ENCODE peak calls at places on chromosome 17, in seven cellular contexts. K is tibial artery; V is CD8-positive, alpha-beta memory T cell; G is cardiac muscle cell; O is mesendoderm; B is neural progenitor cell; J is endothelial cell of umbilical vein. H is an unnamed sample. For H3K4me1, the result is how much of the 10 kb centered on the place peaks cover.

GRCh38 chr17:45338023-45338781 is 21.4 kb upstream of the MAP3K14 start:
- DNase-seq in K (peak), O (no peak), J (peak), G (peak), B (no peak), V (no peak), H (no peak)

GRCh38 chr17:67639555-67639954 is 78.2 kb upstream of the NOL11 start:
- DNase-seq in B (no peak), K (no peak), V (no peak), G (peak), O (no peak), J (no peak), H (no peak)

GRCh38 chr17:72725432-72726068 is 366.9 kb downstream of the SLC39A11 start:
- DNase-seq in B (peak), G (peak), V (peak), K (no peak), O (peak), J (peak), H (peak)

GRCh38 chr17:50079334-50080095 is 15.6 kb upstream of the PDK2 start:
- DNase-seq in K (peak), J (peak), V (no peak), O (peak), G (no peak), B (peak), H (no peak)

GRCh38 chr17:37490638-37491614 is 1.2 kb downstream of the DUSP14 start:
- DNase-seq in K (peak), V (no peak), B (peak), J (peak), O (peak), G (peak), H (no peak)

GRCh38 chr17:44956998-44957981 is 9.7 kb upstream of the KIF18B start:
- DNase-seq in J (no peak), B (no peak), O (no peak), K (no peak), G (no peak), V (no peak), H (no peak)

GRCh38 chr17:41254861-41255260 is 323 bp upstream of the KRTAP9-9 start:
- DNase-seq in B (no peak), V (no peak), G (no peak), J (peak), O (no peak), K (no peak), H (no peak)

GRCh38 chr17:37294888-37295287 is 80.9 kb upstream of the C17orf78 start:
- DNase-seq in V (no peak), B (peak), O (peak), G (no peak), K (no peak), J (peak), H (no peak)

GRCh38 chr17:18981642-18982424 is 22.7 kb downstream of the FAM83G start:
- DNase-seq in K (no peak), B (peak), O (peak), J (peak), G (peak), V (no peak), H (no peak)

GRCh38 chr17:7328840-7329359 is at the start of gene NEURL4:
- DNase-seq in V (no peak), K (peak), J (no peak), G (peak), B (no peak), O (peak), H (no peak)

GRCh38 chr17:12839042-12839441 is 49.7 kb downstream of the ARHGAP44 start:
- DNase-seq in B (no peak), K (no peak), O (peak), G (no peak), J (no peak), V (no peak), H (no peak)

GRCh38 chr17:70865993-70866804 is 696.9 kb downstream of the KCNJ2 start:
- DNase-seq in G (peak), J (no peak), B (no peak), K (no peak), O (no peak), V (no peak), H (no peak)

GRCh38 chr17:2049333-2050245 is 5.3 kb upstream of the HIC1 start:
- DNase-seq in J (peak), O (peak), V (peak), K (peak), G (peak), B (peak), H (peak)

GRCh38 chr17:32256695-32257013 is 9.0 kb upstream of the RHBDL3 start:
- DNase-seq in O (no peak), V (no peak), B (no peak), K (no peak), G (no peak), J (no peak), H (no peak)
- H3K4me1 ChIP-seq in O (under half), V (under half), B (under half), K (under half), G (under half), J (under half), H (under half)

GRCh38 chr17:32341141-32341856 is 674 bp downstream of the C17orf75 start:
- DNase-seq in K (no peak), O (peak), V (peak), B (no peak), J (peak), G (no peak), H (peak)
- H3K4me3 ChIP-seq in K (peak), O (peak), V (peak), B (peak), J (peak), G (peak), H (peak)

GRCh38 chr17:3894927-3895343 is 2.1 kb upstream of the CAMKK1 start:
- DNase-seq in K (no peak), V (no peak), B (no peak), G (peak), O (no peak), J (peak), H (no peak)

GRCh38 chr17:3894188-3894587 is 1.3 kb upstream of the CAMKK1 start:
- DNase-seq in K (no peak), G (no peak), V (no peak), B (no peak), J (no peak), O (no peak), H (no peak)

GRCh38 chr17:3893720-3894116 is 865 bp upstream of the CAMKK1 start:
- DNase-seq in B (no peak), O (no peak), G (no peak), V (no peak), J (no peak), K (no peak), H (no peak)

GRCh38 chr17:3896108-3897099 is 3.6 kb upstream of the CAMKK1 start:
- DNase-seq in V (no peak), O (no peak), J (no peak), B (no peak), G (no peak), K (no peak), H (peak)

DNA sequence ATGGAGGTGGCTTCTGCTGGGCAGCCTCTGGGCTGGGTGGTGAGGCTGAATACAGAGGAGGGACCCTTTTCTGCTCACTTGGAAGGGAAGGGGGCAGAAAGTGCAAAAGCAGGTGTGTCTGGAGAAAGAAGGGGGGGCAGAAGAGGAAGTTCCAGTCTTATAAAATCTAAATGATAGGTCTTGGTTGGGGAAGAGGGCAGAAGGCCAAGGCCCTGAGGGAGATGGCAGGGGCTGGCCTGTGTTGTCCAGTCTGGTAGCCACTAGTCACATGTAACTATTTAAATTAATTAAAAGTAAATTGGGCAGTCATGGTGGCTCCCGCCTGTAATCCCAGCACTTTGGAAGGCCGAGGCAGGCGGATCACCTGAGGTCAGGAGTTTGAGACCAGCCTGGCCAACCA is 2.5 kb upstream of the CAMKK1 start:
- DNase-seq in G (no peak), V (no peak), K (no peak), O (no peak), J (no peak), B (no peak), H (no peak)
- H3K4me1 ChIP-seq in G (under half), V (under half), K (under half), O (under half), J (under half), B (under half), H (under half)

DNA sequence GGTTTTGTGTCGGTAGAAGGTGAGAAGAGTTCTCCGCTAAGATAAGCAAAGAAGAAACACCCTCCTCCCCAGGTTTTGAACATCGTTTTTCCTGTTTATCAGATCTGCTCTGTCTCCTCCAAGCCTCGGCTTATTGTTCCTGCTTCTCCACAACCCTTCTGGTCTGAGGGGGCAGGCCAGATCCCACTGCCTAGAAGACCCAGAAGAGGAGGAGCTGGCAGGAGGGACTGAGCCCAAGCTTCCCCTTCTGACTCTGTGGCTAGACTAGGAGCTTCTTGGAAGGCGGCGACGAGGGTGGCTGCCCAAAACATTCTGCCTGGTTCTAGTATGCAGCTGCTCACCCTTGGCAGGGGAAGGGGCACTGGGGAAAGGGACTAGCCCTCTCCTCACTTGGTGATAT is 5.1 kb upstream of the HOXB5 start:
- DNase-seq in J (no peak), G (no peak), V (no peak), B (no peak), K (no peak), O (no peak), H (no peak)
- H3K4me3 ChIP-seq in J (peak), G (no peak), V (no peak), B (no peak), K (no peak), O (no peak), H (no peak)

DNA sequence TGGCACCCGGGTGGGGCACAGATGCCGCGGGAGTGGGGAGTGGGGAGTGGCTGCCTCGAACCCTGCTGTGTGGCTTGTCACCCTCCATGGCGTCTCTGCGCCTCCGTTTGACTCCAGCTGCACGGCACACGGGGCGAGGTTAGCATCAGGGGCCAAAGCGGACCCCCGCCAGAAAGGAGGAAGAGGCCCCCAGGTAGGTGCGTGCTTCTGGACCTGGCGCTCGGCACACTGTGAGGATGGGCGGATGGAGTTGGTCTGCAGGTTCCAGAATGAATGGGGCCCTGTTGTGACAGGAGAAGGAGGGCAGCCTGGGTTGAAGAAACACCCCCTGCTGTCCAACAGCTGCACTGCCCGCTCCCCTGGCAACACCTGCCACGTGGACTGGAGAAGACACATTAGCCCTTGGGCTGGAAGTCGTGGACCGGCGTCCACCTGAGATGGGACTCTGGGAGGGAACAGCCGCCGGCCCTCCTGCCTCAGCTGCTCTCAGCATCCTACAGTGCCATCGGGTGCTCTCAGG is 9.4 kb upstream of the FASN start:
- DNase-seq in J (no peak), O (peak), K (peak), B (no peak), G (no peak), V (no peak), H (no peak)
- H3K4me1 ChIP-seq in J (under half), O (under half), K (under half), B (under half), G (under half), V (under half), H (under half)

DNA sequence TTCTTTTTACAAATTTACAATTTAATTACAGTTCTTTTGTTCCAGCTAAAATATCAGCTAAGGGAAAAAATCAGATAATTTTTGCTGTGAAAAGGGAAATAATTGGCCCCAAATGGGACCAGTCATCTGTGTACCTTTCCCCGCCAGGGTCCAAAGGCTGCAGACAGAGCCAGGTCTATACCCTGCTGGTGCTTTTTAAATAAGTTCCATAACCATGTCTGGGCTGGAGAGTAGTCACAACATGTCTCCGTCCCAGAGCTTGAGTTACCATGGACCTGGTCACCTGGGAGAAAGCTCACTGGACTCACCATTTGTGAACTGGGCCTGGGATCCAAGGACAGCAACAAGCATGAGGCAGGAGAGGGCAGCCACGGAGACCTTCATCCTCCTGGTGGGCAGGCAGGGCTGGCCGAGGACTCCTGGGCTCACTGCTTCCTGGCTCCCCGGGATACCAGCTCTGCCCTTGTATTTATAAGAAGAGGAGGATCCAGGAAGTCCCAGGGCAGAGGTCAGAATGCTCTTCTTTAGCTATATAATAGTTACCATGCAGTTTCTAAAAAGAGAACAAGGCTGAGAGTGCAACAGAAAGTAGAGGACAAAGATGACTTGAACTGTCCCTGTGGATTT is at the start of gene CCL15:
- DNase-seq in V (no peak), O (no peak), K (no peak), J (no peak), B (no peak), G (no peak), H (no peak)
- H3K4me3 ChIP-seq in V (no peak), O (no peak), K (no peak), J (no peak), B (no peak), G (no peak), H (no peak)

GRCh38 chr17:28957277-28957991 is 6.1 kb upstream of the PHF12 start:
- DNase-seq in V (no peak), B (no peak), G (no peak), O (no peak), K (peak), J (no peak), H (no peak)
- H3K4me1 ChIP-seq in V (under half), B (under half), G (under half), O (under half), K (under half), J (under half), H (under half)

DNA sequence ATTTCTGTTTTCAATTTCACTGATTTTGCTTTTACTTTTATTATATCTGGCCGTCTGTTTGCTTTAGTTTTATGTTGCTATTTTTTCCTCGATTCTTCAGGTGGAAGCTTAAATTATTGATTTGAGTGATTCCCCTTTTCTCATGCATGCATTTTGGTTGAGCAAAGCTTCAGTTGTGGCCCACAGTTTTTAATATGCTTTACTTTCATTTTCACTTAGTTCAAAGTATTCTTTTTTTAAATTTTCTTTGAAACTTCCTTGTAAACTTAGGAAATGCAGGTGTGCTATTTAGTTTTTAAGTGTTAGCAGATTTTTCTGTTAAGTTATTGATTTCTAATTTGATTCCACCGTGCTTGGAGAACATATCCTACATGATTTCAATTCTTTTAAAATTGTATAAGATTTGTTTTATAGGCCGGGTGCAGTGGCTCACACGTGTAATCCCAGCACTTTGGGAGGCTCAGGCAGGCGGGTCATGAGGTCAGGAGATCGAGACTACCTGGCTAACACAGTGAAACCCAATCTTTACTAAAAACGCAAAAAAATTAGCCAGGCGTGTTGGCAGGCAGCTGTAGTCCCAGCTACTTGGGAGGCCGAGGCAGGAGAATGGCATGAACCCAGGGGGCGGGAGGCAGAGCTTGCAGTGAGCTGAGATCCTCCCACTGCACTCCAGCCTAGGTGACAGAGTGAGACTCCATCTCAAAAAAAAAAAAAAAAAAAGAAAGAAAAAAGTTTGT is 531.2 kb downstream of the KIF2B start:
- DNase-seq in O (no peak), V (no peak), K (no peak), B (no peak), J (no peak), G (no peak), H (no peak)
- H3K4me3 ChIP-seq in O (no peak), V (no peak), K (no peak), B (no peak), J (no peak), G (no peak), H (no peak)

H was measured in CD4-positive, alpha-beta memory T cell.